ENCODE peak calls at places on chromosomes 13 and 19, in eight cellular contexts. One of them, this sample, is unnamed.

GRCh38 chr19:19661675-19662251 is 1.7 kb downstream of the ATP13A1 start:
- DNase-seq in adrenal gland: no peak
- DNase-seq in GM12878: peak
- DNase-seq in heart left ventricle: no peak
- DNase-seq in HepG2: peak
- DNase-seq in sigmoid colon: peak
- DNase-seq in Peyer's patch: no peak
- DNase-seq in right lobe of liver: no peak
- DNase-seq in this sample: no peak

GRCh38 chr13:90867336-90867683 is 480.2 kb upstream of the MIR17HG start:
- DNase-seq in heart left ventricle: peak
- DNase-seq in HepG2: peak
- DNase-seq in sigmoid colon: no peak
- DNase-seq in adrenal gland: peak
- DNase-seq in Peyer's patch: peak
- DNase-seq in right lobe of liver: no peak
- DNase-seq in GM12878: peak
- DNase-seq in this sample: peak

GRCh38 chr13:103788061-103788652 is 721.9 kb upstream of the SLC10A2 start:
- DNase-seq in right lobe of liver: no peak
- DNase-seq in Peyer's patch: no peak
- DNase-seq in HepG2: no peak
- DNase-seq in heart left ventricle: peak
- DNase-seq in adrenal gland: peak
- DNase-seq in GM12878: no peak
- DNase-seq in sigmoid colon: no peak
- DNase-seq in this sample: no peak

GRCh38 chr13:98199480-98199879 is 22.4 kb upstream of the RNF113B start:
- DNase-seq in heart left ventricle: no peak
- DNase-seq in sigmoid colon: no peak
- DNase-seq in GM12878: no peak
- DNase-seq in Peyer's patch: no peak
- DNase-seq in adrenal gland: no peak
- DNase-seq in right lobe of liver: no peak
- DNase-seq in HepG2: peak
- DNase-seq in this sample: no peak

GRCh38 chr13:24083722-24084421 is 76.6 kb upstream of the SPATA13 start:
- DNase-seq in right lobe of liver: no peak
- DNase-seq in heart left ventricle: no peak
- DNase-seq in sigmoid colon: no peak
- DNase-seq in adrenal gland: no peak
- DNase-seq in GM12878: no peak
- DNase-seq in HepG2: no peak
- DNase-seq in Peyer's patch: no peak
- DNase-seq in this sample: no peak

GRCh38 chr13:106232680-106233079 is 302.8 kb downstream of the EFNB2 start:
- DNase-seq in right lobe of liver: no peak
- DNase-seq in GM12878: no peak
- DNase-seq in adrenal gland: no peak
- DNase-seq in heart left ventricle: no peak
- DNase-seq in HepG2: no peak
- DNase-seq in Peyer's patch: no peak
- DNase-seq in sigmoid colon: no peak
- DNase-seq in this sample: no peak

GRCh38 chr19:53545271-53546065 is 7.5 kb downstream of the ZNF331 start:
- DNase-seq in sigmoid colon: no peak
- DNase-seq in right lobe of liver: no peak
- DNase-seq in heart left ventricle: no peak
- DNase-seq in adrenal gland: no peak
- DNase-seq in GM12878: no peak
- DNase-seq in HepG2: no peak
- DNase-seq in Peyer's patch: no peak
- DNase-seq in this sample: no peak

GRCh38 chr13:43766766-43767165 is 20.0 kb downstream of the ENOX1 start:
- DNase-seq in adrenal gland: no peak
- DNase-seq in heart left ventricle: peak
- DNase-seq in Peyer's patch: no peak
- DNase-seq in GM12878: no peak
- DNase-seq in HepG2: no peak
- DNase-seq in right lobe of liver: no peak
- DNase-seq in sigmoid colon: no peak
- DNase-seq in this sample: no peak

GRCh38 chr13:77916481-77916880 is 2.1 kb downstream of the EDNRB start:
- DNase-seq in HepG2: no peak
- DNase-seq in sigmoid colon: no peak
- DNase-seq in adrenal gland: no peak
- DNase-seq in Peyer's patch: no peak
- DNase-seq in GM12878: no peak
- DNase-seq in right lobe of liver: no peak
- DNase-seq in heart left ventricle: no peak
- DNase-seq in this sample: no peak

GRCh38 chr19:8610041-8610927 is at the start of gene ADAMTS10:
- DNase-seq in sigmoid colon: peak
- DNase-seq in GM12878: no peak
- DNase-seq in right lobe of liver: no peak
- DNase-seq in HepG2: no peak
- DNase-seq in Peyer's patch: no peak
- DNase-seq in heart left ventricle: peak
- DNase-seq in adrenal gland: peak
- DNase-seq in this sample: no peak

GRCh38 chr19:8127311-8127710 is 22.1 kb downstream of the FBN3 start:
- DNase-seq in adrenal gland: no peak
- DNase-seq in heart left ventricle: no peak
- DNase-seq in right lobe of liver: no peak
- DNase-seq in HepG2: no peak
- DNase-seq in sigmoid colon: no peak
- DNase-seq in GM12878: no peak
- DNase-seq in Peyer's patch: no peak
- DNase-seq in this sample: no peak

GRCh38 chr19:48344892-48345291 is 18.8 kb downstream of the TMEM143 start:
- DNase-seq in heart left ventricle: no peak
- DNase-seq in sigmoid colon: no peak
- DNase-seq in HepG2: no peak
- DNase-seq in right lobe of liver: no peak
- DNase-seq in Peyer's patch: no peak
- DNase-seq in GM12878: no peak
- DNase-seq in adrenal gland: no peak
- DNase-seq in this sample: no peak

GRCh38 chr19:39167461-39168257 is 29.1 kb upstream of the NCCRP1 start:
- DNase-seq in GM12878: no peak
- DNase-seq in sigmoid colon: no peak
- DNase-seq in Peyer's patch: no peak
- DNase-seq in HepG2: no peak
- DNase-seq in right lobe of liver: no peak
- DNase-seq in adrenal gland: no peak
- DNase-seq in heart left ventricle: no peak
- DNase-seq in this sample: peak

GRCh38 chr19:10333758-10334339 is 520 bp upstream of the RAVER1 start:
- DNase-seq in Peyer's patch: no peak
- DNase-seq in HepG2: no peak
- DNase-seq in sigmoid colon: no peak
- DNase-seq in heart left ventricle: no peak
- DNase-seq in right lobe of liver: no peak
- DNase-seq in GM12878: no peak
- DNase-seq in adrenal gland: no peak
- DNase-seq in this sample: peak

GRCh38 chr19:19342086-19343015 is 21.7 kb downstream of the MAU2 start:
- DNase-seq in right lobe of liver: peak
- DNase-seq in heart left ventricle: peak
- DNase-seq in sigmoid colon: no peak
- DNase-seq in HepG2: peak
- DNase-seq in GM12878: no peak
- DNase-seq in adrenal gland: peak
- DNase-seq in Peyer's patch: peak
- DNase-seq in this sample: peak

GRCh38 chr19:5125797-5126497 is 157.0 kb downstream of the KDM4B start:
- DNase-seq in Peyer's patch: no peak
- DNase-seq in HepG2: no peak
- DNase-seq in sigmoid colon: no peak
- DNase-seq in right lobe of liver: no peak
- DNase-seq in adrenal gland: no peak
- DNase-seq in GM12878: no peak
- DNase-seq in heart left ventricle: no peak
- DNase-seq in this sample: peak

DNA sequence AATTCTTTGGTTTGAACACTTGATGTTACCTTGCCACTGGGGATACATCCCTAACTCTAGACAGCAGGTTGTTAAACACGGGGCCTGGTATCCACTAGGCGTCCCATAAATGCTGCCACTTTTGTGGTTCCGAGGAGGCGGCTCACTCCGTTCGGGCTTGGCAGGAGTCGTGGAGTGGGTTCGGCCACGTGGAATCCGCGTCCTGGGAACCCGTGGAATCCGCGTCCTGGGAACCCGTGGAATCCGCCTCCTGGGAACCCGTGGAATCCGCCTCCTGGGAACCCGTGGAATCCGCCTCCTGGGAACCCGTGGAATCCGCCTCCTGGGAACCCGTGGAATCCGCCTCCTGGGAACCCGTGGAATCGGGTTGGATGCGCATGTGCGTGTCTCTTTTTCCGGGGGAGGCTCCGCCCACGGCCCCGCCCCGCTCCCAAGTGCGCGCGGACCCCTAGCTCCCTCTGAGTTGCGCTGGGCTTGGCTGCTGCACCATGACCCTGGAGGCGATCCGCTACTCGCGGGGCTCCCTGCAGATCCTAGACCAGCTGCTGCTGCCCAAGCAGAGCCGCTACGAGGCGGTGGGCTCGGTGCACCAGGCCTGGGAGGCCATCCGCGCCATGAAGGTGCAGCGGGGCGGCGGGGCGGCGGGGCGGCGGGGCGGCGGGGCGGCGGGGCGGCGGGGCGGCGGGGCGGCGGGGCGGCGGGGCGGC is at the start of gene MRI1:
- DNase-seq in heart left ventricle: peak
- DNase-seq in HepG2: peak
- DNase-seq in right lobe of liver: peak
- DNase-seq in Peyer's patch: peak
- DNase-seq in GM12878: no peak
- DNase-seq in adrenal gland: peak
- DNase-seq in sigmoid colon: peak
- DNase-seq in this sample: peak
- TF ChIP-seq POLR2A in heart left ventricle: peak
- TF ChIP-seq POLR2A in HepG2: peak
- TF ChIP-seq POLR2A in right lobe of liver: peak
- TF ChIP-seq POLR2A in Peyer's patch: no peak
- TF ChIP-seq POLR2A in GM12878: peak
- TF ChIP-seq POLR2A in adrenal gland: no peak
- TF ChIP-seq POLR2A in sigmoid colon: peak
- TF ChIP-seq POLR2A in this sample: peak

GRCh38 chr13:50127726-50128291 is 112.6 kb downstream of the KCNRG start:
- DNase-seq in heart left ventricle: peak
- DNase-seq in right lobe of liver: no peak
- DNase-seq in GM12878: no peak
- DNase-seq in HepG2: no peak
- DNase-seq in sigmoid colon: no peak
- DNase-seq in Peyer's patch: no peak
- DNase-seq in adrenal gland: no peak
- DNase-seq in this sample: no peak
- H3K4me3 ChIP-seq in heart left ventricle: peak
- H3K4me3 ChIP-seq in right lobe of liver: peak
- H3K4me3 ChIP-seq in GM12878: no peak
- H3K4me3 ChIP-seq in HepG2: no peak
- H3K4me3 ChIP-seq in sigmoid colon: peak
- H3K4me3 ChIP-seq in Peyer's patch: peak
- H3K4me3 ChIP-seq in adrenal gland: no peak
- H3K4me3 ChIP-seq in this sample: no peak

DNA sequence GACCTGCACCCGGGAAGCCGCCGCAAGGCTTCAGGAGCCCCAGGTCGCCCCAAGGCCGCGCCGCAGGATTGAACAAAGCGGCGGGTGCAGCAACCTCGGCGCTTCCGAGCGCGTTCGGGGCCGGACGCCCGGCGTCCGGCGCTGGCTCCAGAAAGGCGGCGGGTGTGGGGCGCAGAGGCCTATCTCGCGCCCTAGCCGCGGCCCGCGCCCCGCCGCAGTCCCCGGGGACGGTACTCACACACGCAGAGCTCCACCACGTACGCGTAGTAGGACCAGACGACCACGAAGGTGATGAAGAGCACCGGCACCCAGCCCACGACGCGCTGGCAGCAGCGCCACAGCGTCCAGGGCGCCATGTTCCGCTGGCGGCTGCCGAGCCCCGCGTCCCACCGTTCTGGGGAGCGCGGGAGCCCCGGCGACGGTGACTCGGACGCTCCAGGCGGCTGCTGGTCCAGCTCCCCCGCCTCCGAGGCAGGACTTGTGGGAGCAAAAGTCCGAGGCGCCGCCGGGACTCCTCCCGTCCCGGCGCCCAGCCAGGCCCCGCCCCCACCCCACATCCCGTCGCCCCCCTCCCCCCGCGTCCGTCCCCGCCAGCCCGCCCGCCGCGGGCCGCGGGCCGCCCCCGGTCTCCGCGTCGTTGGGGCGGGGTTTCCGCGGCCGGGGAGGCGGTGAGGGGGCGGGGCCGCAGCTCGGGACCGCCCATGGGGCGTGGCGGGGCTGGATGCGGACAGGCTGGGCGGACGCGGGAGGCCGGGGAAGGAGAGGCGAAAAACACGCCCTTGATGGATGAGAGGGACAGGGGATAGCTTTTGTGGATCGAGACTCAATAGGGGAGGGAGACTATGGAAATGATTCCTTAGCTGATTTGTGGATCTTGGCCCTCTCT is at the start of gene ZDHHC20:
- DNase-seq in sigmoid colon: peak
- DNase-seq in adrenal gland: peak
- DNase-seq in HepG2: peak
- DNase-seq in heart left ventricle: peak
- DNase-seq in right lobe of liver: peak
- DNase-seq in Peyer's patch: peak
- DNase-seq in GM12878: no peak
- DNase-seq in this sample: peak
- TF ChIP-seq POLR2A in sigmoid colon: peak
- TF ChIP-seq POLR2A in adrenal gland: peak
- TF ChIP-seq POLR2A in HepG2: peak
- TF ChIP-seq POLR2A in heart left ventricle: peak
- TF ChIP-seq POLR2A in right lobe of liver: peak
- TF ChIP-seq POLR2A in Peyer's patch: peak
- TF ChIP-seq POLR2A in GM12878: peak
- TF ChIP-seq POLR2A in this sample: peak

DNA sequence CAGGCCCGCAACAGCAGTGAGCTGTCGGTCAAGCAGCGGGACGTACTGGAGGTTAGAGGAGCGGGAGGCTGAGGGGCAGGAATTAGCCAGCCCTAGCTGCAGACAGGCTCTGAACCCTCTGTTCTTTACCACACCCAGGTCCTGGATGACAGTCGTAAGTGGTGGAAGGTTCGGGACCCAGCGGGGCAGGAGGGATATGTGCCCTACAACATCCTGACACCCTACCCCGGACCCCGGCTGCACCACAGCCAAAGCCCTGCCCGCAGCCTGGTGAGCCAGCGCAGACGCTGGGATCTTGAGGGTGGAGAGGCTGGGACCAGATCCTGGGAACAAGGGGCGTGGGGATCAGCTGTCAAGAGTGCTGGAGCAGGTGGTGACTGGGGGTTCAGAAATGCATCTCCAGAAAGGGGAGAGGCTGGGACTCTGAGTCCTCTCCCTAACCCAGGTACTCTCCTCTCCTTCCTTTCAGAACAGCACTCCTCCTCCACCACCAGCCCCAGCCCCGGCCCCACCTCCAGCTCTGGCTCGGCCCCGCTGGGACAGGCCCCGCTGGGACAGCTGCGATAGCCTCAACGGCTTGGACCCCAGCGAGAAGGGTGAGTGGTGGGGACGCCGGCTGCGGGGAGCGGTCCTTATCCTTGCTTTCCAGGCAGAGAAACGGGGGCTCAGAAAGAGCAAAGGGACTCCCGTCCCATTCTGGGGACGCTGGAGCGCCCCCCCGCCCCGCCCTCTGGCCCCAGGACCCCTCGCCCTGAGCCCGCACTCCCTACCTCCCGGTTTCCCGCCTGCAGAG is 10.4 kb downstream of the EPS8L1 start:
- DNase-seq in sigmoid colon: no peak
- DNase-seq in Peyer's patch: peak
- DNase-seq in GM12878: no peak
- DNase-seq in right lobe of liver: no peak
- DNase-seq in heart left ventricle: no peak
- DNase-seq in HepG2: no peak
- DNase-seq in adrenal gland: no peak
- DNase-seq in this sample: no peak
- H3K4me3 ChIP-seq in sigmoid colon: peak
- H3K4me3 ChIP-seq in Peyer's patch: peak
- H3K4me3 ChIP-seq in GM12878: no peak
- H3K4me3 ChIP-seq in right lobe of liver: peak
- H3K4me3 ChIP-seq in heart left ventricle: peak
- H3K4me3 ChIP-seq in HepG2: no peak
- H3K4me3 ChIP-seq in adrenal gland: no peak
- H3K4me3 ChIP-seq in this sample: no peak

This sample was measured in body of pancreas.